ENCODE peak calls at places on chromosomes 11 and 22, in seven cellular contexts. K, U, L, O, G, J and V are unnamed samples.

GRCh38 chr11:22742149-22742548 is 75.7 kb downstream of the GAS2 start:
- DNase-seq in K (no peak), U (no peak), L (no peak), O (no peak), G (no peak), J (no peak), V (no peak)

GRCh38 chr22:22897036-22897435 is 9.4 kb downstream of the IGLL5 start:
- DNase-seq in K (no peak), U (no peak), L (no peak), O (no peak), G (no peak), J (no peak), V (no peak)

GRCh38 chr22:38239101-38239761 is 33.6 kb downstream of the TMEM184B start:
- DNase-seq in K (peak), U (no peak), L (peak), O (no peak), G (no peak), J (no peak), V (peak)

GRCh38 chr22:20583471-20583922 is 76.1 kb downstream of the MED15 start:
- DNase-seq in K (no peak), U (no peak), L (no peak), O (no peak), G (no peak), J (no peak), V (no peak)

GRCh38 chr11:46991391-46991790 is 54.8 kb downstream of the CSTPP1 start:
- DNase-seq in K (no peak), U (no peak), L (no peak), O (no peak), G (no peak), J (no peak), V (no peak)

GRCh38 chr22:37061611-37062365 is 10.2 kb downstream of the KCTD17 start:
- DNase-seq in K (no peak), U (no peak), L (no peak), O (no peak), G (no peak), J (no peak), V (no peak)

GRCh38 chr11:119786431-119787073 is 57.6 kb upstream of the NECTIN1 start:
- DNase-seq in K (no peak), U (no peak), L (no peak), O (no peak), G (no peak), J (no peak), V (no peak)

GRCh38 chr11:7056828-7057513 is 31.8 kb upstream of the RBMXL2 start:
- DNase-seq in K (no peak), U (no peak), L (no peak), O (no peak), G (no peak), J (no peak), V (no peak)

GRCh38 chr22:38314140-38314991 is 2.9 kb downstream of the CSNK1E start:
- DNase-seq in K (peak), U (no peak), L (peak), O (no peak), G (peak), J (no peak), V (no peak)